ENCODE peak calls at places on chromosome 15, in five cellular contexts. J is stimulated activated CD8-positive, alpha-beta memory T cell treated with anti-CD3 and anti-CD28 coated beads, Interleukin-2, amount 100 ng/mL, for 48 hours; K is GM20000; U is COLO829; L is HT1080. S is an unnamed sample.

GRCh38 chr15:101035611-101036010 is 116.5 kb downstream of the LRRK1 start:
- DNase-seq in K (no peak), U (no peak), J (no peak), L (no peak), S (no peak)

GRCh38 chr15:67914028-67914427 is 74.2 kb upstream of the RNU6-1 start:
- DNase-seq in K (no peak), L (no peak), U (no peak), J (no peak), S (no peak)

GRCh38 chr15:85100186-85100937 is 118.7 kb downstream of the PDE8A start:
- DNase-seq in K (no peak), U (peak), J (no peak), L (peak), S (no peak)

GRCh38 chr15:88246081-88246480 is 10.5 kb downstream of the NTRK3 start:
- DNase-seq in J (no peak), U (no peak), L (no peak), K (no peak), S (no peak)

GRCh38 chr15:94845391-94845718 is 614.0 kb downstream of the MCTP2 start:
- DNase-seq in K (no peak), U (no peak), J (no peak), L (no peak), S (no peak)

GRCh38 chr15:70514236-70514635 is 249.1 kb downstream of the UACA start:
- DNase-seq in U (no peak), K (no peak), J (no peak), L (no peak), S (no peak)

GRCh38 chr15:23690450-23690852 is 3.3 kb upstream of the NDN start:
- DNase-seq in J (no peak), L (no peak), U (no peak), K (no peak), S (no peak)

GRCh38 chr15:65132841-65133549 is 613 bp downstream of the PDCD7 start:
- DNase-seq in K (peak), J (peak), U (peak), L (peak), S (no peak)

GRCh38 chr15:89591834-89592233 is 16.6 kb downstream of the TICRR start:
- DNase-seq in K (no peak), J (no peak), L (no peak), U (no peak), S (no peak)

GRCh38 chr15:29115093-29115991 is 154.3 kb downstream of the NSMCE3 start:
- DNase-seq in J (no peak), L (no peak), K (no peak), U (no peak), S (no peak)

GRCh38 chr15:42992626-42993025 is 72.0 kb upstream of the TTBK2 start:
- DNase-seq in U (no peak), K (no peak), J (no peak), L (no peak), S (no peak)

GRCh38 chr15:80641384-80641783 is 53.7 kb upstream of the ABHD17C start:
- DNase-seq in L (no peak), U (no peak), J (no peak), K (no peak), S (no peak)

GRCh38 chr15:81113204-81113657 is 20.8 kb upstream of the CFAP161 start:
- DNase-seq in L (no peak), J (no peak), U (no peak), K (no peak), S (no peak)

GRCh38 chr15:47384316-47384715 is 333.0 kb upstream of the SEMA6D start:
- DNase-seq in J (no peak), K (no peak), L (peak), U (peak), S (peak)

GRCh38 chr15:82894971-82895520 is 57.5 kb downstream of the HOMER2 start:
- DNase-seq in U (no peak), L (no peak), K (no peak), J (no peak), S (no peak)

GRCh38 chr15:98785408-98785795 is 137.1 kb downstream of the IGF1R start:
- DNase-seq in J (no peak), K (no peak), U (no peak), L (no peak), S (no peak)

GRCh38 chr15:50340431-50340830 is 14.6 kb downstream of the GABPB1 start:
- DNase-seq in J (no peak), U (no peak), L (no peak), K (no peak), S (no peak)

GRCh38 chr15:101496198-101496986 is 6.9 kb upstream of the PCSK6 start:
- DNase-seq in J (no peak), U (no peak), L (no peak), K (peak), S (no peak)

GRCh38 chr15:43867096-43867495 is 40.3 kb downstream of the WDR76 start:
- DNase-seq in K (no peak), U (no peak), L (no peak), J (no peak), S (no peak)

GRCh38 chr15:39486546-39487081 is 94.3 kb upstream of the THBS1 start:
- DNase-seq in J (no peak), K (no peak), U (no peak), L (no peak), S (no peak)

GRCh38 chr15:39788108-39788507 is 5.5 kb upstream of the FSIP1 start:
- DNase-seq in L (no peak), K (peak), J (no peak), U (no peak), S (no peak)

GRCh38 chr15:48389701-48390143 is 58.5 kb downstream of the DUT start:
- DNase-seq in U (no peak), K (no peak), J (no peak), L (peak), S (no peak)

GRCh38 chr15:74036271-74037170 is 42.0 kb downstream of the PML start:
- DNase-seq in U (peak), J (no peak), L (peak), K (no peak), S (no peak)

GRCh38 chr15:89912674-89913396 is at the start of gene ARPIN:
- DNase-seq in U (peak), J (no peak), L (peak), K (no peak), S (no peak)

GRCh38 chr15:100658895-100659294 is 56.5 kb downstream of the ASB7 start:
- DNase-seq in K (no peak), J (no peak), L (no peak), U (no peak), S (no peak)

GRCh38 chr15:70323111-70323851 is 225.6 kb upstream of the TLE3 start:
- DNase-seq in L (no peak), J (no peak), U (no peak), K (no peak), S (peak)

GRCh38 chr15:77454956-77455355 is 34.3 kb downstream of the HMG20A start:
- DNase-seq in J (no peak), U (no peak), L (no peak), K (no peak), S (no peak)

GRCh38 chr15:39273805-39274411 is 307.0 kb upstream of the THBS1 start:
- DNase-seq in J (no peak), L (no peak), U (no peak), K (no peak), S (no peak)

GRCh38 chr15:45434168-45434567 is 55.8 kb upstream of the GATM start:
- DNase-seq in K (no peak), J (no peak), L (no peak), U (no peak), S (no peak)

GRCh38 chr15:36899696-36900095 is 200.7 kb downstream of the MEIS2 start:
- DNase-seq in U (no peak), L (no peak), J (no peak), K (no peak), S (no peak)

GRCh38 chr15:34621675-34622074 is 38.2 kb upstream of the GOLGA8B start:
- DNase-seq in J (no peak), L (peak), K (no peak), U (peak), S (no peak)

GRCh38 chr15:32898991-32899613 is 181.3 kb downstream of the GREM1 start:
- DNase-seq in K (no peak), U (no peak), L (no peak), J (no peak), S (no peak)

GRCh38 chr15:80997692-80998091 is 3.0 kb upstream of the TLNRD1 start:
- DNase-seq in J (no peak), L (no peak), U (no peak), K (no peak), S (no peak)

GRCh38 chr15:99504071-99504822 is 61.5 kb upstream of the MEF2A start:
- DNase-seq in K (peak), J (no peak), L (no peak), U (no peak), S (no peak)